ENCODE peak calls at places on chromosomes 13 and 19, in nine cellular contexts. V is thoracic aorta, G is iPS DF 19.7, A is iPS DF 6.9, Q is H54, D is left cardiac atrium, W is NCI-H460, T is GM18507, F is kidney glomerular epithelial cell. L is an unnamed sample.

GRCh38 chr19:42121666-42122069 is 10.6 kb downstream of the POU2F2 start:
- DNase-seq in W (no peak), V (no peak), G (no peak), T (no peak), A (no peak), F (peak), D (peak), Q (peak), L (peak)

GRCh38 chr13:34435338-34435737 is 506.7 kb upstream of the NBEA start:
- DNase-seq in F (no peak), T (no peak), V (no peak), A (no peak), W (no peak), Q (no peak), G (no peak), D (no peak), L (no peak)

GRCh38 chr19:10701955-10702307 is 692 bp downstream of the QTRT1 start:
- DNase-seq in V (no peak), W (no peak), G (no peak), D (no peak), Q (no peak), T (no peak), A (no peak), F (no peak), L (no peak)

GRCh38 chr19:45179063-45179847 is 671 bp downstream of the BLOC1S3 start:
- DNase-seq in D (peak), W (no peak), T (no peak), G (no peak), V (no peak), F (no peak), Q (no peak), A (no peak), L (no peak)

GRCh38 chr19:15779756-15780476 is 7.5 kb upstream of the OR10H5 start:
- DNase-seq in T (no peak), A (no peak), V (peak), D (peak), F (no peak), W (no peak), Q (peak), G (no peak), L (peak)

GRCh38 chr19:6103217-6103644 is 7.1 kb downstream of the RFX2 start:
- DNase-seq in G (no peak), W (no peak), T (no peak), F (peak), D (peak), V (peak), Q (peak), A (no peak), L (no peak)

GRCh38 chr13:44165172-44165894 is 208.3 kb upstream of the SERP2 start:
- DNase-seq in W (no peak), A (no peak), V (no peak), D (no peak), T (no peak), F (no peak), G (no peak), Q (no peak), L (no peak)

GRCh38 chr19:15101479-15102082 is 5.6 kb upstream of the SYDE1 start:
- DNase-seq in G (no peak), D (no peak), A (peak), T (no peak), W (no peak), V (no peak), F (peak), Q (no peak), L (no peak)

GRCh38 chr13:79779761-79780160 is 298.8 kb downstream of the NDFIP2 start:
- DNase-seq in F (peak), G (no peak), D (peak), W (no peak), A (no peak), Q (no peak), T (no peak), V (no peak), L (no peak)

GRCh38 chr13:30241537-30241936 is 65.8 kb downstream of the KATNAL1 start:
- DNase-seq in T (no peak), G (no peak), A (no peak), F (no peak), Q (no peak), W (no peak), D (no peak), V (no peak), L (no peak)

GRCh38 chr13:81713201-81713600 is 1372.3 kb upstream of the SPRY2 start:
- DNase-seq in Q (no peak), T (no peak), F (no peak), V (no peak), G (no peak), W (no peak), A (no peak), D (no peak), L (no peak)

GRCh38 chr13:106630650-106631049 is 62.7 kb upstream of the ARGLU1 start:
- DNase-seq in Q (no peak), T (no peak), V (no peak), A (no peak), G (no peak), D (no peak), W (no peak), F (no peak), L (no peak)

GRCh38 chr13:113646921-113647340 is 11.1 kb downstream of the ATP4B start:
- DNase-seq in F (no peak), W (no peak), A (no peak), T (no peak), D (no peak), V (no peak), G (no peak), Q (no peak), L (no peak)

GRCh38 chr19:13366529-13367143 is 139.6 kb downstream of the CACNA1A start:
- DNase-seq in Q (peak), F (peak), W (peak), A (peak), D (no peak), G (no peak), T (peak), V (no peak), L (peak)

GRCh38 chr19:10431254-10431942 is 11.1 kb downstream of the PDE4A start:
- DNase-seq in D (no peak), F (no peak), V (no peak), W (no peak), A (no peak), Q (no peak), G (no peak), T (no peak), L (peak)

GRCh38 chr19:918481-919156 is 1.5 kb downstream of the KISS1R start:
- DNase-seq in G (no peak), W (no peak), T (no peak), Q (no peak), F (no peak), A (no peak), D (no peak), V (no peak), L (no peak)

GRCh38 chr19:4971424-4971793 is 2.5 kb downstream of the KDM4B start:
- DNase-seq in A (no peak), W (no peak), Q (no peak), G (peak), F (no peak), D (no peak), T (no peak), V (no peak), L (no peak)

GRCh38 chr13:107827840-107828549 is 387.3 kb downstream of the LIG4 start:
- DNase-seq in G (no peak), W (no peak), T (no peak), V (no peak), F (no peak), D (no peak), Q (no peak), A (no peak), L (no peak)

GRCh38 chr19:18660939-18661338 is 22.5 kb upstream of the CRTC1 start:
- DNase-seq in V (no peak), Q (no peak), G (no peak), W (no peak), A (no peak), F (no peak), D (no peak), T (no peak), L (no peak)

GRCh38 chr13:80871481-80871880 is 530.6 kb upstream of the SPRY2 start:
- DNase-seq in A (no peak), V (no peak), Q (no peak), T (no peak), D (no peak), F (no peak), G (no peak), W (no peak), L (no peak)

GRCh38 chr19:7415163-7415856 is 66.6 kb downstream of the ARHGEF18 start:
- DNase-seq in W (peak), T (no peak), Q (no peak), V (no peak), F (peak), G (no peak), A (no peak), D (no peak), L (no peak)

GRCh38 chr19:50520822-50521465 is 7.2 kb upstream of the ASPDH start:
- DNase-seq in D (no peak), G (no peak), T (no peak), Q (no peak), F (no peak), W (no peak), A (no peak), V (no peak), L (no peak)

GRCh38 chr19:40718774-40719391 is 2.0 kb downstream of the ITPKC start:
- DNase-seq in F (peak), T (no peak), W (no peak), V (no peak), D (peak), G (no peak), Q (peak), A (no peak), L (peak)

GRCh38 chr13:63156816-63157215 is 1741.2 kb upstream of the PCDH20 start:
- DNase-seq in D (no peak), A (no peak), Q (no peak), V (no peak), G (no peak), F (no peak), T (no peak), W (no peak), L (no peak)

GRCh38 chr13:114019367-114019766 is 45.5 kb upstream of the C13orf46 start:
- DNase-seq in F (no peak), D (no peak), Q (peak), A (no peak), G (peak), W (no peak), T (no peak), V (no peak), L (no peak)

GRCh38 chr13:98826156-98826555 is 73.7 kb upstream of the SLC15A1 start:
- DNase-seq in G (no peak), F (no peak), W (no peak), A (no peak), V (no peak), T (no peak), D (no peak), Q (no peak), L (no peak)

GRCh38 chr19:12092065-12092867 is 27.7 kb downstream of the ZNF844 start:
- DNase-seq in W (no peak), G (peak), D (peak), Q (peak), F (peak), T (no peak), V (peak), A (peak), L (peak)

GRCh38 chr19:53365899-53366493 is 491 bp downstream of the ZNF525 start:
- DNase-seq in D (peak), W (no peak), V (no peak), T (no peak), F (peak), G (no peak), A (no peak), Q (no peak), L (no peak)